ENCODE peak calls at places on chromosomes 3 and 15, in five cellular contexts. C is GM13977, V is A549, D is fibroblast of the aortic adventitia, K is body of pancreas. I is an unnamed sample.

GRCh38 chr3:171258316-171258715 is 201.9 kb downstream of the TNIK start:
- DNase-seq in C (no peak), V (no peak), D (peak; percentile 45), K (no peak), I (no peak)

GRCh38 chr3:30847589-30847988 is 46.9 kb downstream of the GADL1 start:
- DNase-seq in C (no peak), V (no peak), D (peak; percentile 25), K (no peak), I (no peak)

GRCh38 chr15:72313448-72313840 is 6.5 kb downstream of the CELF6 start:
- DNase-seq in C (no peak), V (no peak), D (no peak), K (no peak), I (no peak)

GRCh38 chr3:51796859-51797258 is 17.8 kb upstream of the IQCF6 start:
- DNase-seq in C (no peak), V (no peak), D (no peak), K (no peak), I (no peak)

GRCh38 chr3:136465296-136465695 is 215.2 kb downstream of the PCCB start:
- DNase-seq in C (no peak), V (no peak), D (no peak), K (no peak), I (no peak)

GRCh38 chr3:31125413-31126020 is 231.1 kb upstream of the GADL1 start:
- DNase-seq in C (no peak), V (no peak), D (no peak), K (no peak), I (no peak)

GRCh38 chr3:72475258-72476138 is 372.7 kb downstream of the SHQ1 start:
- DNase-seq in C (peak; percentile 25), V (no peak), D (no peak), K (no peak), I (no peak)

GRCh38 chr3:69370945-69371301 is 15.0 kb downstream of the FRMD4B start:
- DNase-seq in C (no peak), V (no peak), D (no peak), K (no peak), I (no peak)

GRCh38 chr3:71121429-71122167 is 461.9 kb downstream of the FOXP1 start:
- DNase-seq in C (no peak), V (no peak), D (no peak), K (no peak), I (no peak)

GRCh38 chr3:185423178-185423577 is 60.2 kb downstream of the MAP3K13 start:
- DNase-seq in C (no peak), V (peak; percentile 3), D (peak; percentile 10), K (peak; percentile 37), I (no peak)

GRCh38 chr3:154304116-154304786 is 20.0 kb downstream of the DHX36 start:
- DNase-seq in C (no peak), V (no peak), D (peak; percentile 8), K (no peak), I (no peak)

GRCh38 chr15:65885668-65886218 is 16.5 kb downstream of the RAB11A start:
- DNase-seq in C (no peak), V (no peak), D (no peak), K (no peak), I (no peak)

GRCh38 chr15:98906712-98907083 is 100.9 kb downstream of the PGPEP1L start:
- DNase-seq in C (no peak), V (no peak), D (peak; percentile 39), K (peak; percentile 50), I (no peak)

GRCh38 chr3:111998661-111999641 is at the start of gene TAGLN3:
- DNase-seq in C (peak; percentile 34), V (no peak), D (no peak), K (peak; percentile 46), I (peak; percentile 85)

GRCh38 chr3:2923390-2923789 is 186.8 kb downstream of the IL5RA start:
- DNase-seq in C (no peak), V (no peak), D (no peak), K (no peak), I (no peak)

GRCh38 chr3:25433868-25434267 is 5.8 kb downstream of the RARB start:
- DNase-seq in C (no peak), V (no peak), D (peak; percentile 73), K (no peak), I (no peak)

GRCh38 chr3:148911173-148911572 is 46.1 kb downstream of the CPA3 start:
- DNase-seq in C (no peak), V (no peak), D (no peak), K (no peak), I (no peak)

GRCh38 chr3:59885907-59886400 is 836.1 kb upstream of the CFAP20DC start:
- DNase-seq in C (no peak), V (no peak), D (no peak), K (no peak), I (no peak)

GRCh38 chr3:50138266-50139230 is 16.6 kb upstream of the SEMA3F start:
- DNase-seq in C (no peak), V (no peak), D (peak; percentile 31), K (no peak), I (no peak)

GRCh38 chr15:72786244-72786641 is 2.7 kb upstream of the ADPGK start:
- DNase-seq in C (no peak), V (no peak), D (no peak), K (no peak), I (no peak)

GRCh38 chr3:134641671-134642300 is 9.0 kb downstream of the KY start:
- DNase-seq in C (no peak), V (no peak), D (no peak), K (no peak), I (no peak)

GRCh38 chr15:35657679-35658201 is 111.8 kb upstream of the DPH6 start:
- DNase-seq in C (no peak), V (no peak), D (peak; percentile 58), K (no peak), I (no peak)

GRCh38 chr3:188979669-188980311 is 192.0 kb upstream of the TPRG1 start:
- DNase-seq in C (no peak), V (no peak), D (no peak), K (no peak), I (no peak)

GRCh38 chr3:96977671-96978070 is 163.3 kb downstream of the EPHA6 start:
- DNase-seq in C (no peak), V (no peak), D (no peak), K (no peak), I (no peak)

GRCh38 chr15:61335998-61336648 is 107.0 kb upstream of the RORA start:
- DNase-seq in C (no peak), V (no peak), D (no peak), K (no peak), I (no peak)

GRCh38 chr3:148601766-148602685 is 95.7 kb upstream of the AGTR1 start:
- DNase-seq in C (no peak), V (peak; percentile 51), D (peak; percentile 13), K (peak; percentile 7), I (no peak)

GRCh38 chr3:13025090-13025489 is 48.1 kb downstream of the IQSEC1 start:
- DNase-seq in C (no peak), V (peak; percentile 50), D (peak; percentile 46), K (peak; percentile 51), I (no peak)

GRCh38 chr3:100440895-100441294 is 39.6 kb downstream of the LNP1 start:
- DNase-seq in C (no peak), V (no peak), D (no peak), K (no peak), I (no peak)

GRCh38 chr3:169147246-169148008 is 516.1 kb downstream of the MECOM start:
- DNase-seq in C (no peak), V (peak; percentile 46), D (peak; percentile 79), K (peak; percentile 27), I (peak; percentile 79)

GRCh38 chr3:75342425-75342824 is 321.7 kb upstream of the FRG2C start:
- DNase-seq in C (no peak), V (no peak), D (no peak), K (no peak), I (no peak)

GRCh38 chr3:75338342-75338741 is 325.8 kb upstream of the FRG2C start:
- DNase-seq in C (no peak), V (no peak), D (no peak), K (no peak), I (no peak)

GRCh38 chr3:75337226-75337900 is 326.8 kb upstream of the FRG2C start:
- DNase-seq in C (no peak), V (no peak), D (no peak), K (no peak), I (no peak)

DNA sequence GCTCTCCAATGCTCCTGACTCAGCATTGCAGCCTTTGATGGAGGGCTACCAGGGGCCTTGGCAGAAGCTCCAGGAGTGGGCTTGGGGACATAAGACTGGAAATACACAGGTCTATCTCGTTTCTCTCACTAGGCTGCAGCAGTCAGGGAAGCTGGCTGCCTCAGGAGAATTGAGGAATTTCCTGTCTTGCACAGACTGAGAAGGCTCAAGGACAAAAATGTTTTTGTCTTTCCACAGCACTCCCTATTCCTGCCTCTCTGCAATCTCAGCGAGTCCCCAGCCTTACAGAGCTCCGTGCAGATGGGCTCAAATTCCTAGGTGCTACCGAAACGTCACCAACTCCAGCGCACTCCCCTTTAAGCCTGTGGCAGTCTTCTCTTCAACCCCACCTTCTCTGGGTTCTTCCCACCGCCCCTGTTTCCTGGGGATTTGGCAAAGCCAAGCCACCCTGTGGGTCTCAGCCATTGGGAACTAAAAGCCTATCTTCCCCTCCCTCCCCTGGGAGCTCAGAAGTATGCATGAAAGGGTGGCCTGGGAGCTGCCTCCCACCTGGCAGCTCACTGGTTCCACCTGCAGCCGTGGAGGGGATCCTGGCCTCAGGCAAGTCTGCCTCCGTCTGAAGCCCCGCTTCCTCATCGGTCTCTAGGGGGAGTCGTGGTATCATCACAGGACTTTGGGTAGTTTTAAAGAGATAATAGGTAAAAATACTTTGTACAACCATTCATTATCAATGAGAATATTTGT is 322.6 kb upstream of the FRG2C start:
- DNase-seq in C (no peak), V (no peak), D (no peak), K (no peak), I (no peak)
- TF ChIP-seq CTCF in C (no peak), V (no peak), D (no peak), K (no peak), I (no peak)

DNA sequence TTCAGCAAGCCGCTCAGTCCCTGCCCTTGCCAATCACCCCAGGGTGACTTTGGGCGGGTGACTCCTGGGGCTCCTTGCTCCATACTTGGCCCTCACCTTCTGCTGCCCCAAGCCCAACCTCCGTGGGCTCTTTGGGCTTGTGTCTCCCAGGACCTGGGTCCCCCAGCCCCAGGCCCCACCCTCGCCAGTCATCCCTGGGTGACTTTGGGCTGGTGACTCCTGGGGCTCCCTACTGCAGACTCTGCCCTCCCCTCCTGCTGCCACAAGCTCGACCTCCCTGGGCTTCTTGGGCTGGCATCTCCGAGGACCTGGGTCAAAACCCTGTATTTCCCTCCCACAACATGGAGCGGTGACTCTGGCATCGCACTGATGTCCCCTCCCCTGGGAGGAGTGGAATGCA is 151.5 kb downstream of the GOLGA6L4 start:
- DNase-seq in C (no peak), V (no peak), D (no peak), K (no peak), I (no peak)
- TF ChIP-seq CTCF in C (no peak), V (no peak), D (no peak), K (no peak), I (no peak)

DNA sequence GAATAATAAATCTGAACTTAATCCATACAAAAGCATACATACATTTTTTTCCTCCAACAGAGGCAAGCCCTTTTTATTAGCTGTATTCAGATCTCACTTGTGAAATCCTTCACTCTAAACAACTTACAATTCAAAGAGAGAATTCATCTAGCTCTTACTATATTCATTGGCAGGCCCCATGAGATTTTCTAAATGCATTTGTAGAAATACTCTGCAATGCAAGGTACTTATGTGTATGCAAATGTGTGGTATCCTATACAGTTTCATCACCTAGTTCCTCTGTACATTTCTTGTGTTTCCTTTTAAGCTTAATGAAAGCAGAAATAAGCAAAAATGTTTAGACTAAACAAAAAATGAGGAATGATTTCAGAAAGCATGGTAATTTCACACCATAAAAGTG is 224.2 kb downstream of the ROBO1 start:
- DNase-seq in C (peak; percentile 2), V (no peak), D (no peak), K (no peak), I (no peak)
- TF ChIP-seq CTCF in C (no peak), V (no peak), D (no peak), K (no peak), I (no peak)

GRCh38 chr3:119382134-119382533 is 81.3 kb downstream of the TMEM39A start:
- DNase-seq in C (no peak), V (no peak), D (no peak), K (peak; percentile 58), I (no peak)
- TF ChIP-seq CTCF in C (no peak), V (no peak), D (no peak), K (no peak), I (no peak)

I was measured in glutamatergic neuron.